ENCODE peak calls at places on chromosomes 12 and 14, in nine cellular contexts. One of them, this sample, is unnamed.
A peak's percentile ranks its signal among the peaks of the same experiment; 100 is the strongest.

GRCh38 chr14:70808402-70809237 is 693 bp downstream of the MAP3K9 start:
- DNase-seq in stimulated activated CD8-positive, alpha-beta memory T cell treated with anti-CD3 and anti-CD28 coated beads, Interleukin-7, amount 100 ng/mL, for 48 hours: peak; percentile 32
- DNase-seq in activated gamma-delta T cell treated with Interleukin-2 at 50 U/mL for 16 hours: peak; percentile 45
- DNase-seq in skeletal muscle cell: no peak
- DNase-seq in psoas muscle: peak; percentile 23
- DNase-seq in CD4-positive, CD25-positive, alpha-beta regulatory T cell: peak; percentile 49
- DNase-seq in LoVo: peak; percentile 3
- DNase-seq in SK-N-SH: peak; percentile 81
- DNase-seq in lower leg skin: no peak
- DNase-seq in this sample: no peak

GRCh38 chr14:88322505-88323085 is 474 bp downstream of the KCNK10 start:
- DNase-seq in stimulated activated CD8-positive, alpha-beta memory T cell treated with anti-CD3 and anti-CD28 coated beads, Interleukin-7, amount 100 ng/mL, for 48 hours: no peak
- DNase-seq in activated gamma-delta T cell treated with Interleukin-2 at 50 U/mL for 16 hours: no peak
- DNase-seq in skeletal muscle cell: no peak
- DNase-seq in psoas muscle: no peak
- DNase-seq in CD4-positive, CD25-positive, alpha-beta regulatory T cell: no peak
- DNase-seq in LoVo: no peak
- DNase-seq in SK-N-SH: peak; percentile 35
- DNase-seq in lower leg skin: no peak
- DNase-seq in this sample: no peak

GRCh38 chr14:70916300-70916699 is 9.0 kb downstream of the PCNX1 start:
- DNase-seq in stimulated activated CD8-positive, alpha-beta memory T cell treated with anti-CD3 and anti-CD28 coated beads, Interleukin-7, amount 100 ng/mL, for 48 hours: no peak
- DNase-seq in activated gamma-delta T cell treated with Interleukin-2 at 50 U/mL for 16 hours: no peak
- DNase-seq in skeletal muscle cell: no peak
- DNase-seq in psoas muscle: no peak
- DNase-seq in CD4-positive, CD25-positive, alpha-beta regulatory T cell: no peak
- DNase-seq in LoVo: no peak
- DNase-seq in SK-N-SH: no peak
- DNase-seq in lower leg skin: no peak
- DNase-seq in this sample: no peak

GRCh38 chr14:77738559-77739250 is 22.3 kb downstream of the SNW1 start:
- DNase-seq in stimulated activated CD8-positive, alpha-beta memory T cell treated with anti-CD3 and anti-CD28 coated beads, Interleukin-7, amount 100 ng/mL, for 48 hours: peak; percentile 20
- DNase-seq in activated gamma-delta T cell treated with Interleukin-2 at 50 U/mL for 16 hours: no peak
- DNase-seq in skeletal muscle cell: no peak
- DNase-seq in psoas muscle: no peak
- DNase-seq in CD4-positive, CD25-positive, alpha-beta regulatory T cell: no peak
- DNase-seq in LoVo: no peak
- DNase-seq in SK-N-SH: no peak
- DNase-seq in lower leg skin: no peak
- DNase-seq in this sample: no peak

GRCh38 chr12:56684745-56685369 is 3.2 kb downstream of the PTGES3 start:
- DNase-seq in stimulated activated CD8-positive, alpha-beta memory T cell treated with anti-CD3 and anti-CD28 coated beads, Interleukin-7, amount 100 ng/mL, for 48 hours: no peak
- DNase-seq in activated gamma-delta T cell treated with Interleukin-2 at 50 U/mL for 16 hours: no peak
- DNase-seq in skeletal muscle cell: no peak
- DNase-seq in psoas muscle: no peak
- DNase-seq in CD4-positive, CD25-positive, alpha-beta regulatory T cell: no peak
- DNase-seq in LoVo: no peak
- DNase-seq in SK-N-SH: no peak
- DNase-seq in lower leg skin: no peak
- DNase-seq in this sample: peak; percentile 31

GRCh38 chr14:60278350-60278749 is 29.3 kb downstream of the PPM1A start:
- DNase-seq in stimulated activated CD8-positive, alpha-beta memory T cell treated with anti-CD3 and anti-CD28 coated beads, Interleukin-7, amount 100 ng/mL, for 48 hours: no peak
- DNase-seq in activated gamma-delta T cell treated with Interleukin-2 at 50 U/mL for 16 hours: no peak
- DNase-seq in skeletal muscle cell: no peak
- DNase-seq in psoas muscle: no peak
- DNase-seq in CD4-positive, CD25-positive, alpha-beta regulatory T cell: no peak
- DNase-seq in LoVo: no peak
- DNase-seq in SK-N-SH: no peak
- DNase-seq in lower leg skin: no peak
- DNase-seq in this sample: no peak

GRCh38 chr12:49287876-49288275 is 7.1 kb upstream of the PRPH start:
- DNase-seq in stimulated activated CD8-positive, alpha-beta memory T cell treated with anti-CD3 and anti-CD28 coated beads, Interleukin-7, amount 100 ng/mL, for 48 hours: no peak
- DNase-seq in activated gamma-delta T cell treated with Interleukin-2 at 50 U/mL for 16 hours: no peak
- DNase-seq in skeletal muscle cell: no peak
- DNase-seq in psoas muscle: no peak
- DNase-seq in CD4-positive, CD25-positive, alpha-beta regulatory T cell: no peak
- DNase-seq in LoVo: no peak
- DNase-seq in SK-N-SH: no peak
- DNase-seq in lower leg skin: no peak
- DNase-seq in this sample: no peak

GRCh38 chr12:105822131-105823103 is 316.3 kb downstream of the NUAK1 start:
- DNase-seq in stimulated activated CD8-positive, alpha-beta memory T cell treated with anti-CD3 and anti-CD28 coated beads, Interleukin-7, amount 100 ng/mL, for 48 hours: no peak
- DNase-seq in activated gamma-delta T cell treated with Interleukin-2 at 50 U/mL for 16 hours: no peak
- DNase-seq in skeletal muscle cell: no peak
- DNase-seq in psoas muscle: no peak
- DNase-seq in CD4-positive, CD25-positive, alpha-beta regulatory T cell: no peak
- DNase-seq in LoVo: no peak
- DNase-seq in SK-N-SH: no peak
- DNase-seq in lower leg skin: peak; percentile 41
- DNase-seq in this sample: no peak

GRCh38 chr14:60861545-60862147 is 119.2 kb downstream of the TRMT5 start:
- DNase-seq in stimulated activated CD8-positive, alpha-beta memory T cell treated with anti-CD3 and anti-CD28 coated beads, Interleukin-7, amount 100 ng/mL, for 48 hours: no peak
- DNase-seq in activated gamma-delta T cell treated with Interleukin-2 at 50 U/mL for 16 hours: no peak
- DNase-seq in skeletal muscle cell: no peak
- DNase-seq in psoas muscle: no peak
- DNase-seq in CD4-positive, CD25-positive, alpha-beta regulatory T cell: no peak
- DNase-seq in LoVo: no peak
- DNase-seq in SK-N-SH: no peak
- DNase-seq in lower leg skin: no peak
- DNase-seq in this sample: no peak

GRCh38 chr14:93923586-93923985 is 3.6 kb upstream of the FAM181A start:
- DNase-seq in stimulated activated CD8-positive, alpha-beta memory T cell treated with anti-CD3 and anti-CD28 coated beads, Interleukin-7, amount 100 ng/mL, for 48 hours: no peak
- DNase-seq in activated gamma-delta T cell treated with Interleukin-2 at 50 U/mL for 16 hours: no peak
- DNase-seq in skeletal muscle cell: no peak
- DNase-seq in psoas muscle: no peak
- DNase-seq in CD4-positive, CD25-positive, alpha-beta regulatory T cell: no peak
- DNase-seq in LoVo: no peak
- DNase-seq in SK-N-SH: no peak
- DNase-seq in lower leg skin: no peak
- DNase-seq in this sample: no peak

GRCh38 chr14:104313674-104314073 is 175.3 kb downstream of the KIF26A start:
- DNase-seq in stimulated activated CD8-positive, alpha-beta memory T cell treated with anti-CD3 and anti-CD28 coated beads, Interleukin-7, amount 100 ng/mL, for 48 hours: no peak
- DNase-seq in activated gamma-delta T cell treated with Interleukin-2 at 50 U/mL for 16 hours: no peak
- DNase-seq in skeletal muscle cell: no peak
- DNase-seq in psoas muscle: no peak
- DNase-seq in CD4-positive, CD25-positive, alpha-beta regulatory T cell: no peak
- DNase-seq in LoVo: no peak
- DNase-seq in SK-N-SH: no peak
- DNase-seq in lower leg skin: no peak
- DNase-seq in this sample: no peak

GRCh38 chr14:38197761-38198345 is 9.9 kb upstream of the SSTR1 start:
- DNase-seq in stimulated activated CD8-positive, alpha-beta memory T cell treated with anti-CD3 and anti-CD28 coated beads, Interleukin-7, amount 100 ng/mL, for 48 hours: no peak
- DNase-seq in activated gamma-delta T cell treated with Interleukin-2 at 50 U/mL for 16 hours: no peak
- DNase-seq in skeletal muscle cell: no peak
- DNase-seq in psoas muscle: no peak
- DNase-seq in CD4-positive, CD25-positive, alpha-beta regulatory T cell: no peak
- DNase-seq in LoVo: no peak
- DNase-seq in SK-N-SH: no peak
- DNase-seq in lower leg skin: no peak
- DNase-seq in this sample: no peak

GRCh38 chr14:33647385-33647786 is 303.5 kb downstream of the EGLN3 start:
- DNase-seq in stimulated activated CD8-positive, alpha-beta memory T cell treated with anti-CD3 and anti-CD28 coated beads, Interleukin-7, amount 100 ng/mL, for 48 hours: no peak
- DNase-seq in activated gamma-delta T cell treated with Interleukin-2 at 50 U/mL for 16 hours: no peak
- DNase-seq in skeletal muscle cell: peak; percentile 95
- DNase-seq in psoas muscle: no peak
- DNase-seq in CD4-positive, CD25-positive, alpha-beta regulatory T cell: no peak
- DNase-seq in LoVo: no peak
- DNase-seq in SK-N-SH: no peak
- DNase-seq in lower leg skin: no peak
- DNase-seq in this sample: no peak